ENCODE peak calls at places on chromosomes 3 and 15, in ten cellular contexts. Q is GM23248; D is upper lobe of right lung; M is stomach; K is tibial nerve; O is AG04450; H is CD4-positive, alpha-beta memory T cell; L is cardiac muscle cell; B is astrocyte of the spinal cord; G is IMR-90. J is an unnamed sample.

GRCh38 chr3:53254190-53254809 is 1.5 kb downstream of the TKT start:
- DNase-seq in D (no peak), K (no peak), M (no peak), Q (peak; percentile 47), G (no peak), B (no peak), H (no peak), L (peak; percentile 30), O (no peak), J (no peak)

GRCh38 chr3:28575748-28576589 is 227.3 kb upstream of the AZI2 start:
- DNase-seq in B (no peak), O (no peak), H (no peak), M (peak; percentile 25), D (no peak), L (peak; percentile 73), Q (peak; percentile 69), G (no peak), K (no peak), J (no peak)

GRCh38 chr3:354433-354832 is 157.9 kb downstream of the CHL1 start:
- DNase-seq in O (peak; percentile 29), Q (peak; percentile 50), L (peak; percentile 58), K (peak; percentile 76), B (peak; percentile 49), M (no peak), D (no peak), G (peak; percentile 64), H (peak; percentile 2), J (peak; percentile 28)

GRCh38 chr3:197516517-197516889 is 39.3 kb downstream of the BDH1 start:
- DNase-seq in M (peak; percentile 43), G (peak; percentile 94), O (peak; percentile 67), D (no peak), L (no peak), H (no peak), B (peak; percentile 93), Q (peak; percentile 94), K (no peak), J (peak; percentile 78)

GRCh38 chr3:132543016-132543739 is 53.9 kb upstream of the ACKR4 start:
- DNase-seq in B (peak; percentile 95), G (peak; percentile 97), O (peak; percentile 84), H (no peak), L (no peak), Q (peak; percentile 94), D (no peak), K (no peak), M (no peak), J (peak; percentile 95)

GRCh38 chr3:159513867-159514380 is 474.7 kb upstream of the IL12A start:
- DNase-seq in D (no peak), M (no peak), K (no peak), G (no peak), H (no peak), O (no peak), Q (peak; percentile 68), B (no peak), L (no peak), J (no peak)

GRCh38 chr3:161989012-161989411 is 492.4 kb downstream of the OTOL1 start:
- DNase-seq in D (no peak), B (no peak), Q (peak; percentile 30), O (no peak), H (no peak), L (no peak), M (no peak), G (no peak), K (no peak), J (no peak)

GRCh38 chr15:34717729-34718128 is 37.1 kb downstream of the GJD2 start:
- DNase-seq in O (peak; percentile 4), Q (no peak), M (no peak), D (no peak), G (peak; percentile 28), H (no peak), L (no peak), K (no peak), B (no peak), J (no peak)

GRCh38 chr15:43253431-43254403 is 13.0 kb downstream of the TGM5 start:
- DNase-seq in O (no peak), B (peak; percentile 37), G (peak; percentile 18), D (no peak), K (no peak), M (peak; percentile 56), Q (peak; percentile 39), H (peak; percentile 19), L (no peak), J (peak; percentile 56)

GRCh38 chr15:73745073-73745472 is 8.1 kb downstream of the INSYN1 start:
- DNase-seq in Q (no peak), H (no peak), D (no peak), B (no peak), O (no peak), L (no peak), M (no peak), K (no peak), G (no peak), J (no peak)

GRCh38 chr15:73746288-73746687 is 6.9 kb downstream of the INSYN1 start:
- DNase-seq in M (no peak), B (no peak), D (no peak), Q (no peak), G (no peak), O (no peak), H (no peak), L (no peak), K (no peak), J (no peak)

GRCh38 chr15:73746883-73747282 is 6.3 kb downstream of the INSYN1 start:
- DNase-seq in D (no peak), L (no peak), H (no peak), M (no peak), O (no peak), G (no peak), K (no peak), Q (no peak), B (no peak), J (no peak)

GRCh38 chr15:73741401-73741836 is 11.7 kb downstream of the INSYN1 start:
- DNase-seq in G (no peak), K (no peak), H (no peak), B (no peak), L (no peak), Q (peak; percentile 46), M (no peak), O (no peak), D (no peak), J (no peak)

GRCh38 chr15:73744293-73744692 is 8.9 kb downstream of the INSYN1 start:
- DNase-seq in D (no peak), O (no peak), L (no peak), B (no peak), M (no peak), H (no peak), G (no peak), K (no peak), Q (no peak), J (no peak)
- H3K4me3 ChIP-seq in D (no peak overlapping the region), O (no peak overlapping the region), L (no peak overlapping the region), B (no peak overlapping the region), M (no peak overlapping the region), H (no peak overlapping the region), G (no peak overlapping the region), K (no peak overlapping the region), Q (no peak overlapping the region), J (no peak overlapping the region)

GRCh38 chr3:187976361-187976900 is 177.5 kb upstream of the LPP start:
- DNase-seq in Q (no peak), M (no peak), O (no peak), H (no peak), L (no peak), D (no peak), G (no peak), K (no peak), B (no peak), J (no peak)

GRCh38 chr3:187975571-187976360 is 178.2 kb upstream of the LPP start:
- DNase-seq in Q (peak; percentile 54), M (no peak), H (no peak), B (peak; percentile 86), L (no peak), D (no peak), K (peak; percentile 74), O (no peak), G (no peak), J (no peak)

GRCh38 chr3:187979543-187979942 is 174.4 kb upstream of the LPP start:
- DNase-seq in L (no peak), D (no peak), O (no peak), M (no peak), K (no peak), B (no peak), Q (no peak), G (no peak), H (peak; percentile 56), J (no peak)

GRCh38 chr3:187977659-187978058 is 176.3 kb upstream of the LPP start:
- DNase-seq in H (no peak), D (no peak), G (no peak), K (no peak), M (no peak), Q (no peak), B (no peak), L (no peak), O (no peak), J (no peak)

GRCh38 chr3:187978433-187979011 is 175.4 kb upstream of the LPP start:
- DNase-seq in O (no peak), H (no peak), K (no peak), G (peak; percentile 43), B (no peak), D (no peak), Q (no peak), L (no peak), M (no peak), J (no peak)
- H3K4me3 ChIP-seq in O (no peak overlapping the region), H (no peak overlapping the region), K (no peak overlapping the region), G (no peak overlapping the region), B (no peak overlapping the region), D (no peak overlapping the region), Q (no peak overlapping the region), L (no peak overlapping the region), M (no peak overlapping the region), J (no peak overlapping the region)

GRCh38 chr3:24420224-24420623 is 74.4 kb downstream of the THRB start:
- DNase-seq in H (no peak), M (no peak), K (no peak), D (no peak), Q (no peak), O (no peak), L (no peak), B (no peak), G (no peak), J (no peak)
- H3K4me3 ChIP-seq in H (no peak overlapping the region), M (no peak overlapping the region), K (no peak overlapping the region), D (no peak overlapping the region), Q (no peak overlapping the region), O (no peak overlapping the region), L (no peak overlapping the region), B (no peak overlapping the region), G (no peak overlapping the region), J (no peak overlapping the region)

DNA sequence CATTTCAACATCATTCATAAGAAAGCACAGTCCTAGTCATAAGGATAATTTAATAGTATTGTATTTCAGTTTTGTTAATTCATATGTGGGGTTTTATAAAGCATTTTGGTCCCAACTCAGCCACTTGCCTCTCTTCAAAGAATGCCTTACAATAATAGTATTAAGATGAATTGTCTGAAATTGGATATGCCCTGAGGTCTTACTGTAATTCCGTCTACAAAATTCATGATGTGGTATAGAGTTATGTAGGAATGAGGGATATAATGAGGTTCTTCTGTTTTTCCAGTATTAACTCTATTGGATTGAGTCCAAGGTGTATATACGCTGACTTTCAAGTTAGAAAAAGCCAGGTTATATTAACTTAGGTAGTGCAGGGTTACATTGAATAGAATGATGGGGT is 177.0 kb downstream of the GOLIM4 start:
- DNase-seq in G (no peak), Q (no peak), O (no peak), L (no peak), H (no peak), B (peak; percentile 19), D (no peak), K (no peak), M (no peak), J (no peak)
- H3K4me3 ChIP-seq in G (no peak overlapping the region), Q (no peak overlapping the region), O (no peak overlapping the region), L (no peak overlapping the region), H (no peak overlapping the region), B (no peak overlapping the region), D (no peak overlapping the region), K (no peak overlapping the region), M (no peak overlapping the region), J (no peak overlapping the region)